ENCODE peak calls at places on chromosomes 11 and 22, in nine cellular contexts. One of them, this sample, is unnamed. For H3K4me1, the result is how much of the 10 kb centered on the place peaks cover.

GRCh38 chr11:5380740-5381342 is 2.8 kb upstream of the OR51M1 start:
- DNase-seq in fibroblast of lung: peak
- DNase-seq in iPS DF 6.9: peak
- DNase-seq in left lung: peak
- DNase-seq in psoas muscle: no peak
- DNase-seq in lung: peak
- DNase-seq in Caco-2: peak
- DNase-seq in left ventricle myocardium inferior: peak
- DNase-seq in NT2/D1: peak
- DNase-seq in this sample: peak

GRCh38 chr11:18294862-18295261 is 27.1 kb downstream of the HPS5 start:
- DNase-seq in fibroblast of lung: no peak
- DNase-seq in iPS DF 6.9: no peak
- DNase-seq in left lung: no peak
- DNase-seq in psoas muscle: no peak
- DNase-seq in lung: no peak
- DNase-seq in Caco-2: no peak
- DNase-seq in left ventricle myocardium inferior: no peak
- DNase-seq in NT2/D1: no peak
- DNase-seq in this sample: no peak

GRCh38 chr11:100876826-100877545 is 189.9 kb downstream of the ARHGAP42 start:
- DNase-seq in fibroblast of lung: peak
- DNase-seq in iPS DF 6.9: no peak
- DNase-seq in left lung: no peak
- DNase-seq in psoas muscle: no peak
- DNase-seq in lung: no peak
- DNase-seq in Caco-2: no peak
- DNase-seq in left ventricle myocardium inferior: no peak
- DNase-seq in NT2/D1: no peak
- DNase-seq in this sample: no peak

GRCh38 chr11:62461740-62462522 is 43.1 kb downstream of the SCGB1A1 start:
- DNase-seq in fibroblast of lung: no peak
- DNase-seq in iPS DF 6.9: no peak
- DNase-seq in left lung: no peak
- DNase-seq in psoas muscle: no peak
- DNase-seq in lung: no peak
- DNase-seq in Caco-2: no peak
- DNase-seq in left ventricle myocardium inferior: no peak
- DNase-seq in NT2/D1: no peak
- DNase-seq in this sample: no peak

GRCh38 chr11:129750343-129751292 is 65.0 kb upstream of the TMEM45B start:
- DNase-seq in fibroblast of lung: peak
- DNase-seq in iPS DF 6.9: peak
- DNase-seq in left lung: peak
- DNase-seq in psoas muscle: peak
- DNase-seq in lung: peak
- DNase-seq in Caco-2: peak
- DNase-seq in left ventricle myocardium inferior: peak
- DNase-seq in NT2/D1: peak
- DNase-seq in this sample: peak

GRCh38 chr22:41917906-41918791 is 3.3 kb upstream of the SHISA8 start:
- DNase-seq in fibroblast of lung: peak
- DNase-seq in iPS DF 6.9: no peak
- DNase-seq in left lung: peak
- DNase-seq in psoas muscle: peak
- DNase-seq in lung: no peak
- DNase-seq in Caco-2: no peak
- DNase-seq in left ventricle myocardium inferior: peak
- DNase-seq in NT2/D1: no peak
- DNase-seq in this sample: peak

GRCh38 chr11:85709983-85710382 is 24.0 kb upstream of the CCDC89 start:
- DNase-seq in fibroblast of lung: no peak
- DNase-seq in iPS DF 6.9: no peak
- DNase-seq in left lung: no peak
- DNase-seq in psoas muscle: no peak
- DNase-seq in lung: no peak
- DNase-seq in Caco-2: no peak
- DNase-seq in left ventricle myocardium inferior: no peak
- DNase-seq in NT2/D1: no peak
- DNase-seq in this sample: no peak

GRCh38 chr11:27390959-27391326 is 27.9 kb upstream of the CCDC34 start:
- DNase-seq in fibroblast of lung: no peak
- DNase-seq in iPS DF 6.9: no peak
- DNase-seq in left lung: no peak
- DNase-seq in psoas muscle: no peak
- DNase-seq in lung: no peak
- DNase-seq in Caco-2: no peak
- DNase-seq in left ventricle myocardium inferior: no peak
- DNase-seq in NT2/D1: no peak
- DNase-seq in this sample: no peak

GRCh38 chr22:48031589-48031988 is 1269.1 kb downstream of the TBC1D22A start:
- DNase-seq in fibroblast of lung: no peak
- DNase-seq in iPS DF 6.9: no peak
- DNase-seq in left lung: no peak
- DNase-seq in psoas muscle: no peak
- DNase-seq in lung: no peak
- DNase-seq in Caco-2: no peak
- DNase-seq in left ventricle myocardium inferior: no peak
- DNase-seq in NT2/D1: no peak
- DNase-seq in this sample: no peak

GRCh38 chr11:65486570-65487466 is 12.0 kb upstream of the MALAT1 start:
- DNase-seq in fibroblast of lung: no peak
- DNase-seq in iPS DF 6.9: no peak
- DNase-seq in left lung: no peak
- DNase-seq in psoas muscle: no peak
- DNase-seq in lung: no peak
- DNase-seq in Caco-2: no peak
- DNase-seq in left ventricle myocardium inferior: no peak
- DNase-seq in NT2/D1: no peak
- DNase-seq in this sample: no peak
- H3K4me1 ChIP-seq in fibroblast of lung: under half
- H3K4me1 ChIP-seq in iPS DF 6.9: under half
- H3K4me1 ChIP-seq in left lung: half or more
- H3K4me1 ChIP-seq in psoas muscle: half or more
- H3K4me1 ChIP-seq in lung: under half
- H3K4me1 ChIP-seq in Caco-2: half or more
- H3K4me1 ChIP-seq in left ventricle myocardium inferior: half or more
- H3K4me1 ChIP-seq in NT2/D1: under half
- H3K4me1 ChIP-seq in this sample: under half

DNA sequence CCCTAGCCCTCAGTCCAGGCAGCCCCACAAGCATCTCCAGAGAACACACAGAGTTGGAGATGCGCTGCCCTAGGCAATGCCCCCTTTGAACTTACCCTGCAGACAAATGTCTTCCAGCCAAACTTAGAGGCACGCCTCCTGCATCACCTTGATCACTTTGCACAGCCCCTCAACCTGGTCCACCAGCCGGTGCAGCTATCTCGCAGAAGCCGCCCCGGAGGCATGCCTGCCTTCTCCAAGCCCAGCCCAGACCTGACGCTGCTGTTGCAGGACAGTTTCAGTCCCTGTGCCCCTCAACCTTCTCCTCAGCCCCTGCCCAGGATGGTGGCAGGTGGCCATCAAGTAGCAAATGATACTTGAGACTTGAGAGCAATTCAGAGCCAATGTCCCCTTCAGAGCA is 16.7 kb upstream of the POU2AF1 start:
- DNase-seq in fibroblast of lung: no peak
- DNase-seq in iPS DF 6.9: no peak
- DNase-seq in left lung: no peak
- DNase-seq in psoas muscle: no peak
- DNase-seq in lung: no peak
- DNase-seq in Caco-2: no peak
- DNase-seq in left ventricle myocardium inferior: no peak
- DNase-seq in NT2/D1: no peak
- DNase-seq in this sample: no peak
- H3K4me1 ChIP-seq in fibroblast of lung: under half
- H3K4me1 ChIP-seq in iPS DF 6.9: under half
- H3K4me1 ChIP-seq in left lung: under half
- H3K4me1 ChIP-seq in psoas muscle: under half
- H3K4me1 ChIP-seq in lung: under half
- H3K4me1 ChIP-seq in Caco-2: under half
- H3K4me1 ChIP-seq in left ventricle myocardium inferior: under half
- H3K4me1 ChIP-seq in NT2/D1: under half
- H3K4me1 ChIP-seq in this sample: half or more

GRCh38 chr11:126339866-126340434 is 15.5 kb upstream of the ST3GAL4 start:
- DNase-seq in fibroblast of lung: peak
- DNase-seq in iPS DF 6.9: no peak
- DNase-seq in left lung: peak
- DNase-seq in psoas muscle: peak
- DNase-seq in lung: peak
- DNase-seq in Caco-2: no peak
- DNase-seq in left ventricle myocardium inferior: peak
- DNase-seq in NT2/D1: no peak
- DNase-seq in this sample: no peak
- H3K4me1 ChIP-seq in fibroblast of lung: under half
- H3K4me1 ChIP-seq in iPS DF 6.9: under half
- H3K4me1 ChIP-seq in left lung: under half
- H3K4me1 ChIP-seq in psoas muscle: under half
- H3K4me1 ChIP-seq in lung: under half
- H3K4me1 ChIP-seq in Caco-2: under half
- H3K4me1 ChIP-seq in left ventricle myocardium inferior: half or more
- H3K4me1 ChIP-seq in NT2/D1: under half
- H3K4me1 ChIP-seq in this sample: under half

GRCh38 chr22:38177926-38178604 is 3.6 kb downstream of the PLA2G6 start:
- DNase-seq in fibroblast of lung: peak
- DNase-seq in iPS DF 6.9: no peak
- DNase-seq in left lung: no peak
- DNase-seq in psoas muscle: peak
- DNase-seq in lung: no peak
- DNase-seq in Caco-2: peak
- DNase-seq in left ventricle myocardium inferior: peak
- DNase-seq in NT2/D1: no peak
- DNase-seq in this sample: no peak

GRCh38 chr22:38177044-38177443 is 4.6 kb downstream of the PLA2G6 start:
- DNase-seq in fibroblast of lung: no peak
- DNase-seq in iPS DF 6.9: no peak
- DNase-seq in left lung: no peak
- DNase-seq in psoas muscle: no peak
- DNase-seq in lung: no peak
- DNase-seq in Caco-2: no peak
- DNase-seq in left ventricle myocardium inferior: no peak
- DNase-seq in NT2/D1: no peak
- DNase-seq in this sample: no peak

GRCh38 chr22:38184788-38185187 is 3.2 kb upstream of the PLA2G6 start:
- DNase-seq in fibroblast of lung: no peak
- DNase-seq in iPS DF 6.9: no peak
- DNase-seq in left lung: no peak
- DNase-seq in psoas muscle: peak
- DNase-seq in lung: no peak
- DNase-seq in Caco-2: no peak
- DNase-seq in left ventricle myocardium inferior: no peak
- DNase-seq in NT2/D1: no peak
- DNase-seq in this sample: no peak

GRCh38 chr22:38180841-38181452 is 683 bp downstream of the PLA2G6 start:
- DNase-seq in fibroblast of lung: peak
- DNase-seq in iPS DF 6.9: no peak
- DNase-seq in left lung: peak
- DNase-seq in psoas muscle: peak
- DNase-seq in lung: peak
- DNase-seq in Caco-2: peak
- DNase-seq in left ventricle myocardium inferior: peak
- DNase-seq in NT2/D1: no peak
- DNase-seq in this sample: peak

GRCh38 chr22:38181453-38182200 is at the start of gene PLA2G6:
- DNase-seq in fibroblast of lung: peak
- DNase-seq in iPS DF 6.9: peak
- DNase-seq in left lung: peak
- DNase-seq in psoas muscle: peak
- DNase-seq in lung: peak
- DNase-seq in Caco-2: peak
- DNase-seq in left ventricle myocardium inferior: peak
- DNase-seq in NT2/D1: peak
- DNase-seq in this sample: peak
- H3K4me1 ChIP-seq in fibroblast of lung: under half
- H3K4me1 ChIP-seq in iPS DF 6.9: under half
- H3K4me1 ChIP-seq in left lung: under half
- H3K4me1 ChIP-seq in psoas muscle: half or more
- H3K4me1 ChIP-seq in lung: under half
- H3K4me1 ChIP-seq in Caco-2: under half
- H3K4me1 ChIP-seq in left ventricle myocardium inferior: under half
- H3K4me1 ChIP-seq in NT2/D1: under half
- H3K4me1 ChIP-seq in this sample: under half